ENCODE peak calls at places on chromosomes 4 and X, in eight cellular contexts. E is T-cell; O is A172; T is stimulated activated CD8-positive, alpha-beta memory T cell treated with anti-CD3 and anti-CD28 coated beads, Interleukin-12 subunit alpha, Interleukin-12 subunit beta, amount 100 ng/mL, for 4 hours; S is H7; I is EL; Y is GM23338; K is globus pallidus. V is an unnamed sample.

GRCh38 chrX:68724531-68725020 is 77.1 kb downstream of the STARD8 start:
- DNase-seq in Y (no peak), K (no peak), T (no peak), I (no peak), O (no peak), E (no peak), S (no peak), V (no peak)

GRCh38 chrX:39705299-39705698 is 392.5 kb downstream of the BCOR start:
- DNase-seq in I (peak), K (no peak), O (peak), Y (peak), T (no peak), E (no peak), S (peak), V (no peak)

GRCh38 chr4:5381981-5382441 is 326.3 kb downstream of the EVC2 start:
- DNase-seq in K (no peak), I (peak), E (no peak), S (no peak), T (no peak), O (peak), Y (no peak), V (no peak)

GRCh38 chrX:874061-874460 is 243.5 kb downstream of the SHOX start:
- DNase-seq in E (no peak), Y (no peak), S (no peak), K (no peak), I (no peak), O (no peak), T (no peak), V (no peak)

GRCh38 chr4:126691797-126692196 is 941.0 kb upstream of the INTU start:
- DNase-seq in T (no peak), O (no peak), S (no peak), Y (no peak), E (no peak), K (no peak), I (no peak), V (no peak)

GRCh38 chr4:111027526-111027925 is 404.6 kb upstream of the PITX2 start:
- DNase-seq in Y (no peak), T (no peak), I (peak), S (no peak), K (no peak), O (peak), E (no peak), V (no peak)

GRCh38 chr4:148315049-148315448 is 127.2 kb downstream of the NR3C2 start:
- DNase-seq in S (no peak), O (peak), I (peak), T (no peak), E (no peak), K (no peak), Y (no peak), V (no peak)

GRCh38 chrX:44637282-44637681 is 94.6 kb upstream of the FUNDC1 start:
- DNase-seq in S (no peak), E (no peak), T (no peak), K (no peak), Y (no peak), O (no peak), I (no peak), V (no peak)

GRCh38 chr4:121951570-121952110 is at the start of gene TRPC3:
- DNase-seq in S (no peak), T (peak), E (peak), K (no peak), Y (peak), I (peak), O (peak), V (peak)